ENCODE peak calls at places on chromosomes 11 and 22, in four cellular contexts. Y is lower leg skin; U is activated CD4-positive, CD25-positive, alpha-beta regulatory T cell; T is NCI-H748 treated with DMSO at 0.1 percent for 48 hours. V is an unnamed sample.

GRCh38 chr22:48781391-48781790 is 1046.3 kb downstream of the BRD1 start:
- DNase-seq in Y (peak), U (no peak), T (no peak), V (no peak)

GRCh38 chr11:94526645-94527438 is 14.6 kb downstream of the C11orf97 start:
- DNase-seq in Y (no peak), U (no peak), T (no peak), V (no peak)

GRCh38 chr11:65709661-65710060 is 2.4 kb upstream of the KAT5 start:
- DNase-seq in Y (no peak), U (no peak), T (no peak), V (no peak)

GRCh38 chr22:46148336-46148735 is 2.0 kb upstream of the PPARA start:
- DNase-seq in Y (no peak), U (no peak), T (no peak), V (no peak)

GRCh38 chr11:66962247-66962646 is 4.1 kb upstream of the PC start:
- DNase-seq in Y (no peak), U (no peak), T (no peak), V (no peak)

GRCh38 chr22:46090051-46090591 is 60.2 kb upstream of the PPARA start:
- DNase-seq in Y (peak), U (no peak), T (no peak), V (no peak)

GRCh38 chr11:69241075-69241740 is 52.7 kb upstream of the MYEOV start:
- DNase-seq in Y (peak), U (no peak), T (no peak), V (no peak)

GRCh38 chr22:49951986-49952896 is 8.3 kb upstream of the PIM3 start:
- DNase-seq in Y (no peak), U (no peak), T (no peak), V (peak)

GRCh38 chr11:117872962-117873827 is 3.3 kb downstream of the FXYD6 start:
- DNase-seq in Y (peak), U (no peak), T (no peak), V (no peak)

GRCh38 chr11:32259641-32260081 is 168.8 kb downstream of the RCN1 start:
- DNase-seq in Y (no peak), U (no peak), T (no peak), V (peak)

GRCh38 chr22:30036656-30037055 is 43.6 kb upstream of the HORMAD2 start:
- DNase-seq in Y (peak), U (no peak), T (no peak), V (peak)

GRCh38 chr22:27149886-27150529 is 492.6 kb downstream of the MIAT start:
- DNase-seq in Y (no peak), U (no peak), T (no peak), V (no peak)

GRCh38 chr22:38129021-38129420 is 18.5 kb upstream of the BAIAP2L2 start:
- DNase-seq in Y (no peak), U (no peak), T (no peak), V (no peak)

GRCh38 chr11:2570841-2571597 is 126.2 kb downstream of the KCNQ1 start:
- DNase-seq in Y (no peak), U (no peak), T (no peak), V (no peak)

GRCh38 chr22:35308480-35308945 is 8.8 kb downstream of the TOM1 start:
- DNase-seq in Y (no peak), U (no peak), T (no peak), V (no peak)

GRCh38 chr22:43327039-43327438 is 16.1 kb downstream of the SCUBE1 start:
- DNase-seq in Y (no peak), U (no peak), T (no peak), V (no peak)

GRCh38 chr11:131595812-131596211 is 225.4 kb downstream of the NTM start:
- DNase-seq in Y (no peak), U (no peak), T (no peak), V (no peak)

GRCh38 chr22:37328017-37328416 is 45.7 kb downstream of the CYTH4 start:
- DNase-seq in Y (no peak), U (no peak), T (no peak), V (peak)

GRCh38 chr22:19523240-19524169 is 705 bp downstream of the CLDN5 start:
- DNase-seq in Y (no peak), U (no peak), T (no peak), V (no peak)

GRCh38 chr11:47869548-47870393 is 21.6 kb upstream of the NUP160 start:
- DNase-seq in Y (no peak), U (no peak), T (no peak), V (peak)

GRCh38 chr11:115168229-115168671 is 336.0 kb downstream of the CADM1 start:
- DNase-seq in Y (peak), U (no peak), T (no peak), V (peak)

GRCh38 chr11:13169709-13170108 is 107.9 kb upstream of the BMAL1 start:
- DNase-seq in Y (no peak), U (no peak), T (no peak), V (peak)

GRCh38 chr22:17369553-17370035 is 334 bp downstream of the CECR2 start:
- DNase-seq in Y (no peak), U (no peak), T (no peak), V (no peak)

GRCh38 chr11:123034587-123034986 is 27.3 kb downstream of the HSPA8 start:
- DNase-seq in Y (no peak), U (no peak), T (no peak), V (no peak)

GRCh38 chr11:68872216-68873003 is 30.7 kb upstream of the CPT1A start:
- DNase-seq in Y (no peak), U (no peak), T (no peak), V (no peak)

GRCh38 chr11:117928818-117929567 is at the start of gene TMPRSS13:
- DNase-seq in Y (peak), U (no peak), T (no peak), V (no peak)

GRCh38 chr11:78187366-78188011 is 937 bp downstream of the KCTD21 start:
- DNase-seq in Y (no peak), U (no peak), T (no peak), V (no peak)